ENCODE peak calls at places on chromosome 22, in four cellular contexts. B is K562, R is GM12878, F is HepG2. M is an unnamed sample.

GRCh38 chr22:47307326-47307725 is 544.9 kb downstream of the TBC1D22A start:
- DNase-seq in F (no peak), R (no peak), B (peak), M (no peak)

GRCh38 chr22:29002603-29003002 is 59.0 kb downstream of the C22orf31 start:
- DNase-seq in F (no peak), B (no peak), R (no peak), M (no peak)

GRCh38 chr22:37749831-37750595 is 53.2 kb downstream of the TRIOBP start:
- DNase-seq in F (peak), B (no peak), R (no peak), M (no peak)

GRCh38 chr22:48927591-48927990 is 900.1 kb downstream of the BRD1 start:
- DNase-seq in F (no peak), B (no peak), R (no peak), M (no peak)

GRCh38 chr22:33785283-33785991 is 134.8 kb downstream of the LARGE1 start:
- DNase-seq in B (no peak), R (peak), F (peak), M (no peak)

GRCh38 chr22:17842386-17842785 is 68.1 kb upstream of the BID start:
- DNase-seq in F (no peak), R (no peak), B (no peak), M (no peak)

GRCh38 chr22:42357634-42358296 is 74.4 kb downstream of the NFAM1 start:
- DNase-seq in B (no peak), R (no peak), F (no peak), M (no peak)

GRCh38 chr22:49403102-49403501 is 424.6 kb downstream of the BRD1 start:
- DNase-seq in R (no peak), B (no peak), F (no peak), M (no peak)

GRCh38 chr22:27412866-27413445 is 388.6 kb downstream of the MN1 start:
- DNase-seq in B (no peak), F (no peak), R (no peak), M (no peak)

GRCh38 chr22:48572951-48573350 is 1254.7 kb downstream of the BRD1 start:
- DNase-seq in F (no peak), R (no peak), B (no peak), M (no peak)

GRCh38 chr22:28015056-28015445 is 96.0 kb upstream of the PITPNB start:
- DNase-seq in R (no peak), F (no peak), B (no peak), M (no peak)

GRCh38 chr22:30078320-30079311 is 1.6 kb upstream of the HORMAD2 start:
- DNase-seq in F (no peak), B (no peak), R (peak), M (no peak)

GRCh38 chr22:32998373-32998772 is 59.8 kb downstream of the SYN3 start:
- DNase-seq in B (no peak), R (no peak), F (no peak), M (no peak)

GRCh38 chr22:44917372-44918165 is 92.2 kb downstream of the PHF21B start:
- DNase-seq in R (no peak), F (no peak), B (no peak), M (no peak)

GRCh38 chr22:44918925-44919392 is 90.8 kb downstream of the PHF21B start:
- DNase-seq in F (no peak), R (no peak), B (no peak), M (no peak)

GRCh38 chr22:44916281-44917231 is 93.2 kb downstream of the PHF21B start:
- DNase-seq in F (no peak), B (no peak), R (no peak), M (no peak)

GRCh38 chr22:44919691-44920090 is 90.1 kb downstream of the PHF21B start:
- DNase-seq in R (no peak), F (no peak), B (no peak), M (no peak)

DNA sequence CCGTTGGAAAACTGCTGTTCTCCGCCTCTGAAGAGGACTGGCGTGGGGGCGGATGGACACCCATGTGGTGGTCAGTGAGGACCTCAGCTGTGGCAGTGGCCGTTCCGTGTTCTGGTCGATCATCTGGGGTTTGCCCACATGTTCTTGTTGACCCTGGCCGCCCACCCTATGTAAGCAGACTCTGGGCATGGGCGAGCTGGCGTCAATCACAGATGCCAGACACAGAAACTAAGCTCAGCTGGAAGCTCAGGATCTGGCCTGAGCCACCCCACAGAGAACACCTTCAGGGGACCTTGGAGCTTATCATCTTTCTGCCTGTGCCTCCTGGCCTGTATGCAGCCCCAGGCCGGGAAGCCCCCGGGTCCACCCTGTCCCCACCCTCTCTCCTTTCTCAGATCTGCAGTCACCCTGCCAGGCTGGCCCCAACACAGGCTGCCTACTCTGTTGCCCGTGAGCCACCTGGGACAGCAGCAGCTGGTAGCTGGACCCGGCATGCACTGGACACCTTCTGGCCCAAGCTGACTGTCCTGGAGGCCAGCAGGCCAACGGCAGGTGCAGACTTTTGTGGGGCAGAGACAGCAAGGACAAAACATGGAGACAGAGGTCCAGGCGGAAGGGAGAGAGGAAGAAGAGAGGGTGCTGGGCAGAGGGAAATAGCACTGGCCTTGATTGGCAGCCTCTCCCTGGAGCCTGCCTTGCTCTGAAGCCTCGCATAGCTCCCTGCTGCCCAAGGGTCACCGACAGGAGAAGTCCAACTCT is 91.5 kb downstream of the PHF21B start:
- DNase-seq in R (no peak), B (no peak), F (no peak), M (no peak)
- TF ChIP-seq BHLHE40 in R (no peak), B (no peak), F (no peak), M (no peak)

GRCh38 chr22:23591203-23591791 is 11.2 kb upstream of the IGLL1 start:
- DNase-seq in B (peak), R (no peak), F (peak), M (peak)
- TF ChIP-seq SP1 in B (no peak), R (no peak), F (no peak), M (no peak)

GRCh38 chr22:41288245-41288946 is 2.4 kb upstream of the RANGAP1 start:
- DNase-seq in F (peak), R (no peak), B (no peak), M (no peak)
- TF ChIP-seq BHLHE40 in F (no peak), R (no peak), B (no peak), M (no peak)

DNA sequence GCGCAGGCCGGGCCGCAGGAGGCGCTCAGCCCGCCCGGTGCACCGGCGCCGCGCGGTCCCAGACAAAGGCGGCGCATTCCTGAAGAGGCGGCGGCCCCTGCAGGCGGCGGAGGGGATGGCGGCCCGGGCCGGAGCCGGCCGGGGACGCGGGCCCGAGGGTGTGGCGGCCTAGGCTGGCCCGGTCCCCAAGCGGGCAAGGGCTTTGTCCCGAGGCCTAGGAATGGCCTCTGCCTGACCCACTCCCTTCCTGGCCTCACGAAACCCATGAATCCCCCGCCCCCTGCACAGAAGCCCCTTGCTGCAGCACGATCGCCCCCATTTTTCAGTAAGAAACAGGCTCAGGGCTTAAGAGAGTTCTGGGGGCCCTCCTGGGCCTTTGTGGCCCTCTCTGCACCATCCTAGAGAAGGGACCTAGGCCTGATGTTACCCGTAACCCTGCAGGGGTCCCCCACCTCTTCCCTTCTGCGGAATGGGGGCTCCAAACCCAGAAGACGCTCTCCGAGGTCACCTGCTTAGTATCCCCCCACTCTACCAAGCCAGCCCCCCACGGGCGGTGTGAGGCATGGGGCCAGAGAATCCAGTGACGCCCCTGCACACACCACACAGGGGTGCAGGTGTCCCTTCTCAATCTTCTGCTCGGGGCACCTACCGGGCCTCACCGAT is 363 bp upstream of the RTN4R start:
- DNase-seq in B (peak), R (no peak), F (peak), M (peak)
- TF ChIP-seq SP1 in B (peak), R (no peak), F (no peak), M (no peak)

GRCh38 chr22:20147286-20147988 is 3.4 kb downstream of the CCDC188 start:
- DNase-seq in B (no peak), F (no peak), R (no peak), M (no peak)

GRCh38 chr22:20149257-20150250 is 1.3 kb downstream of the CCDC188 start:
- DNase-seq in R (no peak), F (no peak), B (no peak), M (no peak)

GRCh38 chr22:20150381-20151275 is at the start of gene CCDC188:
- DNase-seq in F (no peak), R (no peak), B (no peak), M (no peak)

GRCh38 chr22:20146777-20147176 is 4.1 kb downstream of the CCDC188 start:
- DNase-seq in B (no peak), R (no peak), F (no peak), M (no peak)

DNA sequence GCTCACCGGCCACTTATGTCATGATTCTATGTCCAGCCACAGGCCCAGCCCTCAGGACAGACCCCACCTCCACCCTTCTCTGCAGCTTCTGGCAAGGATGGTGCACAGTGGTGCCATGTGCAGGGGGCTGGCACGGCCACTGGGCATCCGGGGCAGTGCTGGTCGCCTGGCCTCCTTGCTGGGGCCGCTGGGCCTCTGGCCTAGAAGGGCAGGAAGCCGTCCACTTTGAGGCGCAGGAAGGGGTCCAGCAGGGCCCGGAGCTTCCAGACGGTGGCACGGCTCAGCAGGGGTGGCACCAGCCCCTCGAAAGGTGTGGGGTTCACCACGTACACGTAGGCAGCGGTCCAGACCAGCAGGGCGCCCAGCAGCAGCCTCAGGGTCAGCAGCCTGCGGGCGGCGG is 2.4 kb downstream of the CCDC188 start:
- DNase-seq in B (no peak), F (no peak), R (no peak), M (no peak)
- TF ChIP-seq BHLHE40 in B (no peak), F (no peak), R (no peak), M (no peak)

M was measured in HEK293T.